ENCODE peak calls at places on chromosome 15, in eight cellular contexts. One of them, this sample, is unnamed.

GRCh38 chr15:60121845-60122244 is 117.7 kb downstream of the FOXB1 start:
- DNase-seq in CD8-positive, alpha-beta T cell: no peak
- DNase-seq in cardiac muscle cell: no peak
- DNase-seq in mammary epithelial cell: no peak
- DNase-seq in GM23248: no peak
- DNase-seq in K562: no peak
- DNase-seq in tibial nerve: no peak
- DNase-seq in body of pancreas: no peak
- DNase-seq in this sample: no peak

GRCh38 chr15:35321926-35322325 is 224.0 kb downstream of the DPH6 start:
- DNase-seq in cardiac muscle cell: no peak
- DNase-seq in K562: no peak
- DNase-seq in mammary epithelial cell: no peak
- DNase-seq in GM23248: no peak
- DNase-seq in body of pancreas: no peak
- DNase-seq in CD8-positive, alpha-beta T cell: no peak
- DNase-seq in tibial nerve: no peak
- DNase-seq in this sample: no peak

GRCh38 chr15:38876211-38876610 is 311.6 kb upstream of the RASGRP1 start:
- DNase-seq in CD8-positive, alpha-beta T cell: no peak
- DNase-seq in K562: no peak
- DNase-seq in mammary epithelial cell: no peak
- DNase-seq in body of pancreas: no peak
- DNase-seq in tibial nerve: no peak
- DNase-seq in cardiac muscle cell: no peak
- DNase-seq in GM23248: no peak
- DNase-seq in this sample: no peak

GRCh38 chr15:66946578-66947164 is 118.7 kb upstream of the SMAD3 start:
- DNase-seq in cardiac muscle cell: peak; percentile 78
- DNase-seq in body of pancreas: peak; percentile 77
- DNase-seq in mammary epithelial cell: peak; percentile 55
- DNase-seq in tibial nerve: peak; percentile 79
- DNase-seq in CD8-positive, alpha-beta T cell: peak; percentile 75
- DNase-seq in GM23248: peak; percentile 68
- DNase-seq in K562: peak; percentile 77
- DNase-seq in this sample: peak; percentile 63

GRCh38 chr15:90013503-90013937 is 12.4 kb downstream of the ZNF710 start:
- DNase-seq in tibial nerve: no peak
- DNase-seq in body of pancreas: no peak
- DNase-seq in mammary epithelial cell: no peak
- DNase-seq in K562: no peak
- DNase-seq in CD8-positive, alpha-beta T cell: no peak
- DNase-seq in cardiac muscle cell: no peak
- DNase-seq in GM23248: no peak
- DNase-seq in this sample: no peak

GRCh38 chr15:35838422-35839150 is 292.6 kb upstream of the DPH6 start:
- DNase-seq in body of pancreas: no peak
- DNase-seq in cardiac muscle cell: no peak
- DNase-seq in tibial nerve: no peak
- DNase-seq in CD8-positive, alpha-beta T cell: no peak
- DNase-seq in GM23248: no peak
- DNase-seq in K562: no peak
- DNase-seq in mammary epithelial cell: no peak
- DNase-seq in this sample: no peak

GRCh38 chr15:71742964-71743363 is 67.4 kb upstream of the NR2E3 start:
- DNase-seq in GM23248: no peak
- DNase-seq in CD8-positive, alpha-beta T cell: no peak
- DNase-seq in K562: no peak
- DNase-seq in body of pancreas: no peak
- DNase-seq in cardiac muscle cell: no peak
- DNase-seq in tibial nerve: no peak
- DNase-seq in mammary epithelial cell: no peak
- DNase-seq in this sample: no peak

GRCh38 chr15:90352109-90352893 is at the start of gene ZNF774:
- DNase-seq in body of pancreas: peak; percentile 93
- DNase-seq in GM23248: peak; percentile 93
- DNase-seq in K562: peak; percentile 100
- DNase-seq in mammary epithelial cell: peak; percentile 95
- DNase-seq in cardiac muscle cell: peak; percentile 95
- DNase-seq in tibial nerve: peak; percentile 91
- DNase-seq in CD8-positive, alpha-beta T cell: peak; percentile 89
- DNase-seq in this sample: peak; percentile 90

GRCh38 chr15:40010681-40011080 is 28.3 kb downstream of the SRP14 start:
- DNase-seq in tibial nerve: no peak
- DNase-seq in mammary epithelial cell: peak; percentile 78
- DNase-seq in CD8-positive, alpha-beta T cell: no peak
- DNase-seq in body of pancreas: no peak
- DNase-seq in K562: no peak
- DNase-seq in GM23248: peak; percentile 97
- DNase-seq in cardiac muscle cell: peak; percentile 79
- DNase-seq in this sample: no peak

GRCh38 chr15:68815598-68815997 is 5.1 kb downstream of the ANP32A start:
- DNase-seq in GM23248: peak; percentile 73
- DNase-seq in tibial nerve: no peak
- DNase-seq in cardiac muscle cell: no peak
- DNase-seq in K562: no peak
- DNase-seq in body of pancreas: no peak
- DNase-seq in mammary epithelial cell: peak; percentile 66
- DNase-seq in CD8-positive, alpha-beta T cell: no peak
- DNase-seq in this sample: no peak

GRCh38 chr15:62875626-62876021 is 166.9 kb upstream of the TPM1 start:
- DNase-seq in cardiac muscle cell: no peak
- DNase-seq in CD8-positive, alpha-beta T cell: no peak
- DNase-seq in body of pancreas: no peak
- DNase-seq in GM23248: no peak
- DNase-seq in tibial nerve: no peak
- DNase-seq in mammary epithelial cell: no peak
- DNase-seq in K562: no peak
- DNase-seq in this sample: no peak

GRCh38 chr15:31024330-31024729 is 32.9 kb upstream of the MTMR10 start:
- DNase-seq in CD8-positive, alpha-beta T cell: no peak
- DNase-seq in cardiac muscle cell: peak; percentile 97
- DNase-seq in K562: no peak
- DNase-seq in body of pancreas: no peak
- DNase-seq in tibial nerve: no peak
- DNase-seq in mammary epithelial cell: peak; percentile 91
- DNase-seq in GM23248: peak; percentile 78
- DNase-seq in this sample: no peak

GRCh38 chr15:92884813-92885461 is 15.2 kb upstream of the CHD2 start:
- DNase-seq in body of pancreas: no peak
- DNase-seq in GM23248: peak; percentile 59
- DNase-seq in CD8-positive, alpha-beta T cell: no peak
- DNase-seq in tibial nerve: no peak
- DNase-seq in cardiac muscle cell: peak; percentile 49
- DNase-seq in K562: no peak
- DNase-seq in mammary epithelial cell: peak; percentile 43
- DNase-seq in this sample: peak; percentile 32

GRCh38 chr15:92889390-92890113 is 10.6 kb upstream of the CHD2 start:
- DNase-seq in GM23248: no peak
- DNase-seq in body of pancreas: no peak
- DNase-seq in K562: no peak
- DNase-seq in mammary epithelial cell: no peak
- DNase-seq in tibial nerve: no peak
- DNase-seq in cardiac muscle cell: peak; percentile 19
- DNase-seq in CD8-positive, alpha-beta T cell: no peak
- DNase-seq in this sample: no peak

GRCh38 chr15:92886815-92887214 is 13.3 kb upstream of the CHD2 start:
- DNase-seq in K562: no peak
- DNase-seq in tibial nerve: no peak
- DNase-seq in CD8-positive, alpha-beta T cell: no peak
- DNase-seq in mammary epithelial cell: no peak
- DNase-seq in GM23248: no peak
- DNase-seq in body of pancreas: no peak
- DNase-seq in cardiac muscle cell: no peak
- DNase-seq in this sample: no peak

GRCh38 chr15:92886229-92886628 is 13.9 kb upstream of the CHD2 start:
- DNase-seq in GM23248: peak; percentile 21
- DNase-seq in mammary epithelial cell: peak; percentile 33
- DNase-seq in cardiac muscle cell: peak; percentile 19
- DNase-seq in body of pancreas: no peak
- DNase-seq in K562: no peak
- DNase-seq in CD8-positive, alpha-beta T cell: no peak
- DNase-seq in tibial nerve: no peak
- DNase-seq in this sample: no peak

GRCh38 chr15:92887869-92888268 is 12.3 kb upstream of the CHD2 start:
- DNase-seq in body of pancreas: no peak
- DNase-seq in tibial nerve: no peak
- DNase-seq in mammary epithelial cell: no peak
- DNase-seq in cardiac muscle cell: no peak
- DNase-seq in GM23248: no peak
- DNase-seq in K562: no peak
- DNase-seq in CD8-positive, alpha-beta T cell: no peak
- DNase-seq in this sample: no peak
- H3K4me3 ChIP-seq in body of pancreas: no peak overlapping the region
- H3K4me3 ChIP-seq in tibial nerve: no peak overlapping the region
- H3K4me3 ChIP-seq in mammary epithelial cell: peak overlapping the region; percentile 84
- H3K4me3 ChIP-seq in cardiac muscle cell: peak overlapping the region; percentile 85
- H3K4me3 ChIP-seq in GM23248: peak overlapping the region; percentile 25
- H3K4me3 ChIP-seq in K562: no peak overlapping the region
- H3K4me3 ChIP-seq in CD8-positive, alpha-beta T cell: no peak overlapping the region
- H3K4me3 ChIP-seq in this sample: no peak overlapping the region

DNA sequence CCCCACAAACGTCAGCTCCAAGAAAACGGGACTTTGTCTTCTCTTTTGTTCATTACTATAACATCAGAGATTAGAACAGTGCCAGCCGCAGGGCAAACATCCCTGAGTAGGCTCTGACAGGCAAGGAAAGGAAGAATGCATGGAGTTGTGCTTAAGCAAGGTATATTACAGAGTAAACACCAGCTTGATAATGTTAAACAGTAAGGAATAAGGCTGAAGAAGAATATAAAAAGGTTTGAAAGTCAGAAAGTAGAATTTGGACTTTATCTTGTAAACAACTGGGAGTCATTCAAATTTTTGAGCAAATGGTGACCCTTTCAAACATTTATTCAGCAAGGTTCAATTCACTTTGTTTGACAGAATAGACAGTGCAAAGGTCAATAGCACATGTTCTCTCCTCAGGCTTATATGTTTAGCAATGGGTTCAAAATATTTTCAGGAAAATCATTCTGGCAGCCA is 11.0 kb downstream of the GABPB1 start:
- DNase-seq in cardiac muscle cell: no peak
- DNase-seq in CD8-positive, alpha-beta T cell: no peak
- DNase-seq in body of pancreas: no peak
- DNase-seq in mammary epithelial cell: no peak
- DNase-seq in GM23248: no peak
- DNase-seq in K562: no peak
- DNase-seq in tibial nerve: no peak
- DNase-seq in this sample: no peak
- H3K4me1 ChIP-seq in cardiac muscle cell: no peaks in the 10 kb centered on the region
- H3K4me1 ChIP-seq in CD8-positive, alpha-beta T cell: peaks cover 1% of the 10 kb centered on the region
- H3K4me1 ChIP-seq in body of pancreas: no peaks in the 10 kb centered on the region
- H3K4me1 ChIP-seq in mammary epithelial cell: peaks cover 8% of the 10 kb centered on the region
- H3K4me1 ChIP-seq in GM23248: peaks cover 2% of the 10 kb centered on the region
- H3K4me1 ChIP-seq in K562: no peaks in the 10 kb centered on the region
- H3K4me1 ChIP-seq in tibial nerve: peaks cover 17% of the 10 kb centered on the region
- H3K4me1 ChIP-seq in this sample: peaks cover 2% of the 10 kb centered on the region

GRCh38 chr15:26082833-26083174 is 219.7 kb upstream of the ATP10A start:
- DNase-seq in cardiac muscle cell: no peak
- DNase-seq in CD8-positive, alpha-beta T cell: no peak
- DNase-seq in body of pancreas: no peak
- DNase-seq in GM23248: no peak
- DNase-seq in tibial nerve: peak; percentile 16
- DNase-seq in K562: no peak
- DNase-seq in mammary epithelial cell: no peak
- DNase-seq in this sample: no peak

GRCh38 chr15:26087395-26087794 is 224.3 kb upstream of the ATP10A start:
- DNase-seq in body of pancreas: no peak
- DNase-seq in K562: no peak
- DNase-seq in GM23248: peak; percentile 82
- DNase-seq in CD8-positive, alpha-beta T cell: no peak
- DNase-seq in tibial nerve: no peak
- DNase-seq in mammary epithelial cell: peak; percentile 1
- DNase-seq in cardiac muscle cell: no peak
- DNase-seq in this sample: no peak

GRCh38 chr15:26083457-26084350 is 220.6 kb upstream of the ATP10A start:
- DNase-seq in K562: peak; percentile 10
- DNase-seq in CD8-positive, alpha-beta T cell: no peak
- DNase-seq in GM23248: peak; percentile 39
- DNase-seq in cardiac muscle cell: no peak
- DNase-seq in tibial nerve: no peak
- DNase-seq in mammary epithelial cell: no peak
- DNase-seq in body of pancreas: no peak
- DNase-seq in this sample: no peak

GRCh38 chr15:26082069-26082832 is 219.1 kb upstream of the ATP10A start:
- DNase-seq in mammary epithelial cell: peak; percentile 91
- DNase-seq in K562: peak; percentile 91
- DNase-seq in CD8-positive, alpha-beta T cell: peak; percentile 94
- DNase-seq in GM23248: peak; percentile 97
- DNase-seq in body of pancreas: peak; percentile 97
- DNase-seq in tibial nerve: peak; percentile 95
- DNase-seq in cardiac muscle cell: peak; percentile 97
- DNase-seq in this sample: peak; percentile 96

GRCh38 chr15:26081758-26082068 is 218.6 kb upstream of the ATP10A start:
- DNase-seq in GM23248: no peak
- DNase-seq in tibial nerve: no peak
- DNase-seq in mammary epithelial cell: no peak
- DNase-seq in CD8-positive, alpha-beta T cell: no peak
- DNase-seq in body of pancreas: peak; percentile 16
- DNase-seq in K562: no peak
- DNase-seq in cardiac muscle cell: no peak
- DNase-seq in this sample: peak; percentile 0
- H3K27ac ChIP-seq in GM23248: no peak overlapping the region
- H3K27ac ChIP-seq in tibial nerve: no peak overlapping the region
- H3K27ac ChIP-seq in mammary epithelial cell: no peak overlapping the region
- H3K27ac ChIP-seq in CD8-positive, alpha-beta T cell: no peak overlapping the region
- H3K27ac ChIP-seq in body of pancreas: peak overlapping the region; percentile 97
- H3K27ac ChIP-seq in K562: no peak overlapping the region
- H3K27ac ChIP-seq in cardiac muscle cell: no peak overlapping the region
- H3K27ac ChIP-seq in this sample: no peak overlapping the region

GRCh38 chr15:43826029-43826507 is 734 bp upstream of the WDR76 start:
- DNase-seq in tibial nerve: no peak
- DNase-seq in cardiac muscle cell: no peak
- DNase-seq in GM23248: no peak
- DNase-seq in CD8-positive, alpha-beta T cell: no peak
- DNase-seq in mammary epithelial cell: no peak
- DNase-seq in body of pancreas: no peak
- DNase-seq in K562: no peak
- DNase-seq in this sample: no peak
- H3K4me3 ChIP-seq in tibial nerve: peak overlapping the region; percentile 30
- H3K4me3 ChIP-seq in cardiac muscle cell: peak overlapping the region; percentile 24
- H3K4me3 ChIP-seq in GM23248: peak overlapping the region; percentile 84
- H3K4me3 ChIP-seq in CD8-positive, alpha-beta T cell: peak overlapping the region; percentile 67
- H3K4me3 ChIP-seq in mammary epithelial cell: no peak overlapping the region
- H3K4me3 ChIP-seq in body of pancreas: no peak overlapping the region
- H3K4me3 ChIP-seq in K562: no peak overlapping the region
- H3K4me3 ChIP-seq in this sample: peak overlapping the region; percentile 76

This sample was measured in CD8-positive, alpha-beta memory T cell.